ENCODE peak calls at places on chromosomes 4 and X, in eight cellular contexts. R is endothelial cell of umbilical vein, V is K562, Q is GM12878, S is HL-60, Y is HepG2, M is spleen, F is HCT116. T is an unnamed sample.

GRCh38 chr4:149110499-149110898 is 668.3 kb upstream of the NR3C2 start:
- DNase-seq in Y (no peak), S (no peak), Q (no peak), F (no peak), V (no peak), R (no peak), M (no peak), T (peak)

GRCh38 chrX:154374361-154375155 is at the start of gene FLNA:
- DNase-seq in M (peak), F (no peak), Q (no peak), R (no peak), Y (no peak), S (no peak), V (peak), T (peak)

GRCh38 chr4:185535818-185536729 is 767 bp upstream of the PDLIM3 start:
- DNase-seq in F (no peak), S (no peak), Y (no peak), M (no peak), R (peak), V (no peak), Q (no peak), T (peak)

GRCh38 chr4:56731857-56732256 is 50.8 kb upstream of the HOPX start:
- DNase-seq in Y (no peak), S (peak), R (no peak), V (peak), F (no peak), M (no peak), Q (no peak), T (peak)

GRCh38 chrX:120790118-120790517 is 85.5 kb downstream of the CT47B1 start:
- DNase-seq in R (peak), S (peak), V (peak), M (no peak), Q (peak), F (peak), Y (peak), T (peak)

GRCh38 chrX:119682019-119682989 is 10.7 kb downstream of the SEPTIN6 start:
- DNase-seq in M (no peak), V (no peak), Q (peak), Y (no peak), R (no peak), F (no peak), S (peak), T (no peak)

GRCh38 chrX:37746268-37746931 is 33.5 kb upstream of the CYBB start:
- DNase-seq in S (peak), R (no peak), Q (peak), Y (no peak), M (peak), F (no peak), V (no peak), T (no peak)

GRCh38 chr4:147714575-147715401 is 17.1 kb upstream of the ARHGAP10 start:
- DNase-seq in V (no peak), Y (no peak), S (no peak), Q (no peak), F (no peak), M (no peak), R (peak), T (peak)

GRCh38 chr4:38124961-38125360 is 164.8 kb downstream of the PTTG2 start:
- DNase-seq in Y (no peak), Q (no peak), R (no peak), V (no peak), M (no peak), F (no peak), S (no peak), T (no peak)

GRCh38 chr4:152265149-152265621 is 270.7 kb downstream of the FBXW7 start:
- DNase-seq in F (no peak), R (no peak), Q (no peak), Y (peak), V (peak), M (no peak), S (no peak), T (no peak)

GRCh38 chrX:39972340-39972739 is 125.4 kb downstream of the BCOR start:
- DNase-seq in Q (no peak), V (no peak), R (no peak), S (no peak), Y (no peak), F (no peak), M (no peak), T (no peak)

GRCh38 chrX:149512225-149512885 is 7.2 kb upstream of the IDS start:
- DNase-seq in Y (peak), F (no peak), M (no peak), V (peak), Q (peak), R (peak), S (peak), T (peak)

GRCh38 chr4:24722026-24722568 is 73.3 kb upstream of the SOD3 start:
- DNase-seq in Y (no peak), R (no peak), S (no peak), V (no peak), M (no peak), Q (no peak), F (no peak), T (no peak)

GRCh38 chrX:149510386-149510785 is 5.3 kb upstream of the IDS start:
- DNase-seq in Q (no peak), M (no peak), F (no peak), S (no peak), Y (no peak), R (peak), V (peak), T (no peak)

GRCh38 chrX:154751121-154751668 is 318 bp upstream of the GAB3 start:
- DNase-seq in M (peak), V (peak), Q (no peak), F (no peak), Y (no peak), S (no peak), R (no peak), T (no peak)

GRCh38 chr4:126752702-126753101 is 880.1 kb upstream of the INTU start:
- DNase-seq in F (no peak), S (no peak), M (no peak), Q (no peak), Y (no peak), V (no peak), R (no peak), T (no peak)

GRCh38 chrX:13827693-13828092 is 10.8 kb upstream of the GPM6B start:
- DNase-seq in V (no peak), R (no peak), Q (no peak), M (no peak), F (no peak), Y (no peak), S (no peak), T (no peak)

GRCh38 chr4:70473691-70474090 is 1.7 kb downstream of the MUC7 start:
- DNase-seq in F (no peak), M (no peak), R (no peak), Q (no peak), S (no peak), Y (no peak), V (no peak), T (no peak)

GRCh38 chr4:169416997-169417396 is 146.2 kb upstream of the SH3RF1 start:
- DNase-seq in R (peak), M (no peak), Y (peak), S (no peak), V (no peak), F (no peak), Q (no peak), T (no peak)

GRCh38 chr4:127930175-127930574 is 34.8 kb downstream of the MFSD8 start:
- DNase-seq in Q (no peak), Y (no peak), F (no peak), S (no peak), R (no peak), M (no peak), V (no peak), T (no peak)

GRCh38 chr4:86357608-86358007 is 2.2 kb downstream of the MAPK10 start:
- DNase-seq in F (no peak), M (no peak), Y (no peak), V (no peak), R (no peak), Q (no peak), S (no peak), T (no peak)

GRCh38 chr4:38829237-38829636 is 24.6 kb upstream of the TLR1 start:
- DNase-seq in V (no peak), F (no peak), M (no peak), S (no peak), R (no peak), Q (no peak), Y (no peak), T (no peak)

GRCh38 chrX:39848243-39848642 is 249.5 kb downstream of the BCOR start:
- DNase-seq in M (no peak), F (no peak), Q (no peak), S (no peak), V (peak), R (peak), Y (no peak), T (no peak)

GRCh38 chr4:178395798-178396197 is 953.6 kb upstream of the AGA start:
- DNase-seq in R (no peak), Y (no peak), V (no peak), Q (no peak), S (no peak), M (no peak), F (no peak), T (no peak)

GRCh38 chr4:131081069-131081468 is 1985.1 kb downstream of the C4orf33 start:
- DNase-seq in V (no peak), Q (no peak), M (no peak), F (no peak), R (no peak), S (no peak), Y (no peak), T (no peak)
- TF ChIP-seq POLR2AphosphoS5 in V (no peak), Q (no peak), M (no peak), F (no peak), R (no peak), S (no peak), Y (no peak), T (no peak)

DNA sequence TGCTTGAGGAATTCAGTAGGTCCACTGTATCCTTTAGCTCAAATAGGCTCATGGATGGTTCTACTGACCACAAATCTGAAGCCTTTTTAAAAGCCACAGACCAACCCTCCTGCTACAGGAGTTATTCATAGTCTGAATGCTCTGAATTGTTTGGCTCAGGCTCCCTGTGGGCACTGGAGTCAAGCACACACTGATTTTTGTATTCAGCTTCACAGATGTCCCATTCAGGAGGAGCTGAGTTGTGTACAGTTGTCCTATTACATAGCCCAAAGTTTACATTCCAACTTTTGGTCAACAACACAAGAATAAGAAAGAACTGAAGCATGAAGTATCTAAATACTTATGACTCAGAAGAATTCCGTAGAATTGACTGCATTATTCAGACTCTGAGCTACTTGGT is 243.9 kb downstream of the UNC5C start:
- DNase-seq in Q (no peak), S (no peak), F (no peak), Y (no peak), M (no peak), V (no peak), R (no peak), T (no peak)
- TF ChIP-seq POLR2AphosphoS5 in Q (no peak), S (no peak), F (no peak), Y (no peak), M (no peak), V (no peak), R (no peak), T (no peak)

GRCh38 chrX:10111364-10112148 is 45.2 kb upstream of the CLCN4 start:
- DNase-seq in S (no peak), Y (peak), R (peak), M (peak), F (no peak), Q (peak), V (no peak), T (peak)
- TF ChIP-seq POLR2AphosphoS5 in S (no peak), Y (no peak), R (no peak), M (peak), F (no peak), Q (peak), V (no peak), T (no peak)

GRCh38 chr4:74120086-74120485 is 21.1 kb upstream of the CXCL2 start:
- DNase-seq in Q (no peak), S (no peak), M (no peak), V (no peak), R (no peak), F (no peak), Y (no peak), T (no peak)

GRCh38 chr4:74112399-74113090 is 13.6 kb upstream of the CXCL2 start:
- DNase-seq in S (no peak), V (no peak), F (no peak), Q (no peak), M (no peak), Y (no peak), R (peak), T (no peak)

GRCh38 chr4:74114234-74114633 is 15.2 kb upstream of the CXCL2 start:
- DNase-seq in S (no peak), Q (no peak), F (no peak), Y (no peak), R (peak), M (no peak), V (no peak), T (no peak)

GRCh38 chr4:74118600-74119351 is 19.8 kb upstream of the CXCL2 start:
- DNase-seq in R (no peak), S (no peak), F (no peak), Q (no peak), Y (no peak), M (no peak), V (no peak), T (no peak)

GRCh38 chr4:74117024-74117534 is 18.1 kb upstream of the CXCL2 start:
- DNase-seq in Y (peak), R (peak), S (no peak), M (no peak), V (peak), F (peak), Q (no peak), T (peak)
- TF ChIP-seq POLR2AphosphoS5 in Y (no peak), R (peak), S (no peak), M (peak), V (no peak), F (no peak), Q (no peak), T (peak)